ENCODE peak calls at places on chromosomes 2 and 18, in five cellular contexts. I, E, H, B and P are unnamed samples.

GRCh38 chr2:204634564-204634963 is 89.3 kb downstream of the PARD3B start:
- DNase-seq in I (no peak), E (no peak), H (no peak), B (no peak), P (no peak)

GRCh38 chr2:48617618-48618017 is at the start of gene GTF2A1L:
- DNase-seq in I (no peak), E (peak; percentile 76), H (no peak), B (no peak), P (no peak)

GRCh38 chr2:127577973-127578372 is 42.5 kb downstream of the MYO7B start:
- DNase-seq in I (no peak), E (no peak), H (no peak), B (no peak), P (no peak)

GRCh38 chr18:10476430-10476829 is 22.0 kb downstream of the APCDD1 start:
- DNase-seq in I (no peak), E (no peak), H (peak; percentile 80), B (no peak), P (no peak)

GRCh38 chr2:217223222-217223930 is 363.5 kb upstream of the TNP1 start:
- DNase-seq in I (no peak), E (no peak), H (peak; percentile 98), B (no peak), P (no peak)

GRCh38 chr2:129923265-129924141 is 56.0 kb upstream of the RAB6C start:
- DNase-seq in I (no peak), E (peak; percentile 44), H (peak; percentile 13), B (no peak), P (peak; percentile 53)

GRCh38 chr2:12131975-12132374 is 385.5 kb downstream of the LPIN1 start:
- DNase-seq in I (no peak), E (no peak), H (peak; percentile 70), B (no peak), P (no peak)

GRCh38 chr2:54466880-54467279 is 10.8 kb downstream of the SPTBN1 start:
- DNase-seq in I (no peak), E (peak; percentile 63), H (no peak), B (no peak), P (no peak)

GRCh38 chr2:234880551-234881211 is 71.1 kb upstream of the SH3BP4 start:
- DNase-seq in I (no peak), E (no peak), H (peak; percentile 99), B (no peak), P (peak; percentile 32)

GRCh38 chr2:218406949-218407703 is 7.5 kb downstream of the CTDSP1 start:
- DNase-seq in I (peak; percentile 80), E (peak; percentile 69), H (peak; percentile 49), B (peak; percentile 74), P (no peak)

GRCh38 chr18:32767400-32767799 is 5.4 kb downstream of the KLHL14 start:
- DNase-seq in I (no peak), E (no peak), H (no peak), B (no peak), P (no peak)

GRCh38 chr2:20596973-20597867 is 53.7 kb downstream of the HS1BP3 start:
- DNase-seq in I (no peak), E (peak; percentile 83), H (no peak), B (no peak), P (no peak)

GRCh38 chr2:30361751-30362394 is 85.2 kb upstream of the LCLAT1 start:
- DNase-seq in I (no peak), E (no peak), H (peak; percentile 84), B (no peak), P (no peak)

GRCh38 chr2:210502997-210503621 is 26.6 kb upstream of the LANCL1 start:
- DNase-seq in I (no peak), E (peak; percentile 47), H (peak; percentile 18), B (no peak), P (peak; percentile 51)

GRCh38 chr18:44681039-44681595 is 429 bp downstream of the SETBP1 start:
- DNase-seq in I (no peak), E (no peak), H (no peak), B (no peak), P (no peak)

GRCh38 chr2:152171733-152172132 is 3.8 kb downstream of the STAM2 start:
- DNase-seq in I (no peak), E (no peak), H (peak; percentile 40), B (no peak), P (no peak)

GRCh38 chr18:51731070-51731469 is 533.6 kb upstream of the MEX3C start:
- DNase-seq in I (no peak), E (no peak), H (no peak), B (no peak), P (no peak)

GRCh38 chr2:12051831-12052230 is 305.4 kb downstream of the LPIN1 start:
- DNase-seq in I (no peak), E (no peak), H (peak; percentile 63), B (no peak), P (no peak)

GRCh38 chr18:44627245-44627644 is 53.4 kb upstream of the SETBP1 start:
- DNase-seq in I (no peak), E (no peak), H (peak; percentile 61), B (no peak), P (no peak)

GRCh38 chr2:67489396-67489795 is 92.3 kb downstream of the ETAA1 start:
- DNase-seq in I (no peak), E (no peak), H (no peak), B (no peak), P (no peak)

GRCh38 chr18:36492604-36493329 is 195.3 kb downstream of the FHOD3 start:
- DNase-seq in I (no peak), E (no peak), H (no peak), B (no peak), P (no peak)

GRCh38 chr18:49025426-49025766 is 74.6 kb upstream of the SMAD7 start:
- DNase-seq in I (no peak), E (no peak), H (no peak), B (no peak), P (no peak)

GRCh38 chr2:35821675-35822074 is 533.9 kb upstream of the CRIM1 start:
- DNase-seq in I (no peak), E (no peak), H (no peak), B (no peak), P (no peak)

GRCh38 chr2:35822716-35823115 is 532.9 kb upstream of the CRIM1 start:
- DNase-seq in I (no peak), E (no peak), H (no peak), B (no peak), P (no peak)

GRCh38 chr2:35819053-35819452 is 536.5 kb upstream of the CRIM1 start:
- DNase-seq in I (no peak), E (no peak), H (no peak), B (no peak), P (no peak)

GRCh38 chr2:35820404-35820803 is 535.2 kb upstream of the CRIM1 start:
- DNase-seq in I (no peak), E (no peak), H (no peak), B (no peak), P (no peak)
- H3K4me1 ChIP-seq in I (no peaks in the 10 kb centered on the region), E (no peaks in the 10 kb centered on the region), H (no peaks in the 10 kb centered on the region), B (no peaks in the 10 kb centered on the region), P (no peaks in the 10 kb centered on the region)

GRCh38 chr2:13666582-13667414 is 950.1 kb downstream of the TRIB2 start:
- DNase-seq in I (no peak), E (no peak), H (no peak), B (no peak), P (no peak)
- H3K4me1 ChIP-seq in I (no peaks in the 10 kb centered on the region), E (no peaks in the 10 kb centered on the region), H (no peaks in the 10 kb centered on the region), B (no peaks in the 10 kb centered on the region), P (no peaks in the 10 kb centered on the region)

DNA sequence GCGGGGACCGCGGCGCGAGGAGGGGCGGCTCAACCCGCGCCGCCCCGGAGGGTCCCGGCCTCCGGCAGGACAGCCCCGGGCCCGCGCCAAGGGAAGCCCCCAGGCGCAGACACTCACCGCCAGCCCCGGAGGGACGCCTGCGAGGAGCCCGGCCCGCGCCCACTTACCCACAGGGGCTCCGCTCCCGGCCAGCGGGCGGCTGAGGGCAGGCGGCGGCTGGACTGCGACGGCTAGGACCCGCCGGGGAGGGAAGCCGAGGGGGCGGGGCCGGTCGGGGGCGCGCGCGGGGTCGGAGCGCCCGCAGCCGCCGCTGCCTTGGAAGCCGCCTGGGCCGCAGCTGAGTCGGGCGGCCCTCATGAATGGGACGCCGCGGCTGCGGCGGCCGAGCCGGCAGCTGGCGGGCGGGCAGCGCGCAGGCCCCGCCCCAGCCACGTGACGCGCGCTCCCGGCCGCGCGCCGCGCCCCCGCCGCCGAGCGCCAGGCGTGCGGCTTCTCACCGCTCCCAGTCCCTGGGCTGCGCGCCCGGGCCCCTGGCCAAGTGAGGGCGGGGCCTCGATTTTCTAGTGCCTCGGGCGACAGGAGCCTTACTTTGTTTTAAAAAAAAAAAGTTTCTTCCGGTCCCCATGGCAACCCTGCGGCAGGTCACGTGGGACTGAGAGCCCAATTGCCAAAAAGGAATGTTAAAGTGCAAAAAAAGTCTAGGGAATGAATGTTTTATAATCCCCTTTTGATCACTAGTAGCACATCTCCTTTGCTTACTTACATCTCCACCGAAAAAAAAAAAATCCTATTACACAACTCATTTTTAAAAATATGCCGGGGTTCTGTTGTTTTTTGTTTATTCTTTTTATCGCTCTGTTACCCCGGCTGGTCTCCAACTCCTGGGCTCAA is at the start of gene LPIN2:
- DNase-seq in I (peak; percentile 98), E (peak; percentile 99), H (peak; percentile 88), B (peak; percentile 97), P (peak; percentile 87)
- H3K4me1 ChIP-seq in I (peaks cover 8% of the 10 kb centered on the region), E (peaks cover 16% of the 10 kb centered on the region), H (peaks cover 18% of the 10 kb centered on the region), B (peaks cover 55% of the 10 kb centered on the region), P (no peaks in the 10 kb centered on the region)

GRCh38 chr2:239369631-239370161 is 31.1 kb downstream of the HDAC4 start:
- DNase-seq in I (peak; percentile 94), E (no peak), H (no peak), B (peak; percentile 87), P (peak; percentile 66)
- H3K4me1 ChIP-seq in I (peaks cover 11% of the 10 kb centered on the region), E (no peaks in the 10 kb centered on the region), H (no peaks in the 10 kb centered on the region), B (peaks cover 33% of the 10 kb centered on the region), P (peaks cover 17% of the 10 kb centered on the region)

DNA sequence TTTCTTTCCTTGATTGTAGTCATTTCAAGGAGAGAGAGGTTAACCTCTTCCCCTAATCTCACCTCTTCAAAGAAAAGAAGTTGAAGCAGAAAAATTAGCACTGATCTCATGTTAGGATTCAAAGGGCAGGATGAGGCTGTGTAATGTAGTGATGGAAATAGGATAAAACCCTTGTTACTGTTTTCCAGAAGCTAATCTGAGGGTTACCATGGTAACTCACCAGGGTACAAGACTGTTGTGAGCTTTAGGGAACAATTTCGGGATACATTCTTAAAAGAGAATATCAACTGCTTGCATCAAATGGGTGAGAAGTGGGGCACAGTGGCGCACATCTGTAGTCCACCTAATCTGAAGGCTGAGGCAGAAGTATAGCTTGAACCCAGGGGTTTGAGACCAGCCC is 64.9 kb upstream of the SLC39A10 start:
- DNase-seq in I (no peak), E (no peak), H (no peak), B (no peak), P (no peak)
- H3K4me1 ChIP-seq in I (no peaks in the 10 kb centered on the region), E (no peaks in the 10 kb centered on the region), H (no peaks in the 10 kb centered on the region), B (no peaks in the 10 kb centered on the region), P (no peaks in the 10 kb centered on the region)

GRCh38 chr18:79457652-79458051 is 61.9 kb downstream of the NFATC1 start:
- DNase-seq in I (no peak), E (no peak), H (no peak), B (no peak), P (no peak)
- H3K4me1 ChIP-seq in I (no peaks in the 10 kb centered on the region), E (peaks cover 5% of the 10 kb centered on the region), H (peaks cover 33% of the 10 kb centered on the region), B (no peaks in the 10 kb centered on the region), P (no peaks in the 10 kb centered on the region)

GRCh38 chr2:207141381-207141780 is 24.4 kb downstream of the KLF7 start:
- DNase-seq in I (no peak), E (no peak), H (no peak), B (no peak), P (no peak)
- H3K4me1 ChIP-seq in I (peaks cover 17% of the 10 kb centered on the region), E (peaks cover 4% of the 10 kb centered on the region), H (peaks cover 29% of the 10 kb centered on the region), B (peaks cover 43% of the 10 kb centered on the region), P (peaks cover 79% of the 10 kb centered on the region)

GRCh38 chr2:168525020-168525419 is 68.9 kb downstream of the CERS6 start:
- DNase-seq in I (no peak), E (no peak), H (no peak), B (no peak), P (no peak)
- H3K4me1 ChIP-seq in I (no peaks in the 10 kb centered on the region), E (peaks cover 51% of the 10 kb centered on the region), H (peaks cover 6% of the 10 kb centered on the region), B (peaks cover 12% of the 10 kb centered on the region), P (peaks cover 4% of the 10 kb centered on the region)